ENCODE peak calls at places on chromosome 2, in six cellular contexts. B, Y, H, V, A and Q are unnamed samples.

GRCh38 chr2:196489366-196489765 is 150.1 kb upstream of the CCDC150 start:
- DNase-seq in V (no peak), A (no peak), Y (no peak), H (no peak), B (no peak), Q (no peak)

GRCh38 chr2:233447506-233448219 is 93.4 kb downstream of the DGKD start:
- DNase-seq in Y (no peak), V (no peak), A (no peak), H (no peak), B (no peak), Q (no peak)

GRCh38 chr2:161961046-161961445 is 113.0 kb downstream of the DPP4 start:
- DNase-seq in H (no peak), Y (no peak), B (no peak), V (no peak), A (no peak), Q (no peak)

GRCh38 chr2:216765810-216766259 is 70.5 kb upstream of the IGFBP5 start:
- DNase-seq in B (no peak), H (no peak), A (no peak), Y (no peak), V (no peak), Q (peak)

GRCh38 chr2:116416988-116417387 is 1397.5 kb upstream of the DDX18 start:
- DNase-seq in V (no peak), B (no peak), H (no peak), Y (no peak), A (no peak), Q (no peak)

GRCh38 chr2:73944714-73945113 is 18.0 kb downstream of the DGUOK start:
- DNase-seq in V (no peak), A (peak), Y (peak), B (no peak), H (no peak), Q (no peak)

GRCh38 chr2:64168756-64169155 is 24.5 kb upstream of the PELI1 start:
- DNase-seq in B (no peak), A (no peak), H (no peak), V (no peak), Y (no peak), Q (no peak)

GRCh38 chr2:175431054-175431780 is 249.7 kb upstream of the ATP5MC3 start:
- DNase-seq in A (no peak), V (no peak), H (no peak), B (no peak), Y (no peak), Q (peak)